ENCODE peak calls at places on chromosome 20, in seven cellular contexts. Z, L, S, C, M, X and V are unnamed samples.

GRCh38 chr20:23995905-23996666 is 7.5 kb upstream of the GGTLC1 start:
- DNase-seq in X (peak; percentile 3), L (peak; percentile 30), Z (peak; percentile 24), S (peak; percentile 31), C (no peak), M (peak; percentile 60), V (peak; percentile 12)

GRCh38 chr20:31740208-31740607 is 1.1 kb downstream of the TPX2 start:
- DNase-seq in L (no peak), M (no peak), S (peak; percentile 14), X (no peak), C (no peak), Z (peak; percentile 80), V (peak; percentile 84)

GRCh38 chr20:48180637-48181036 is 395.4 kb upstream of the SULF2 start:
- DNase-seq in S (no peak), X (no peak), C (no peak), M (no peak), Z (peak; percentile 27), L (no peak), V (peak; percentile 8)

GRCh38 chr20:44212792-44213191 is 2.2 kb upstream of the OSER1 start:
- DNase-seq in L (no peak), S (no peak), Z (peak; percentile 28), M (no peak), X (no peak), C (no peak), V (no peak)

GRCh38 chr20:17766226-17766625 is 66.5 kb downstream of the BANF2 start:
- DNase-seq in S (no peak), Z (no peak), X (no peak), L (no peak), C (no peak), M (no peak), V (no peak)

GRCh38 chr20:54058420-54059139 is 11.8 kb downstream of the BCAS1 start:
- DNase-seq in M (no peak), C (no peak), S (peak; percentile 52), Z (no peak), L (no peak), X (no peak), V (no peak)

GRCh38 chr20:64035066-64035932 is 683 bp upstream of the C20orf204 start:
- DNase-seq in S (no peak), X (no peak), M (no peak), Z (no peak), L (no peak), C (no peak), V (no peak)

GRCh38 chr20:6767536-6768227 is at the start of gene BMP2:
- DNase-seq in M (peak; percentile 21), Z (peak; percentile 50), L (peak; percentile 68), C (peak; percentile 44), X (no peak), S (peak; percentile 84), V (peak; percentile 74)

GRCh38 chr20:23265226-23265625 is 85.4 kb upstream of the NXT1 start:
- DNase-seq in S (no peak), X (no peak), C (no peak), M (no peak), Z (peak; percentile 41), L (no peak), V (no peak)

GRCh38 chr20:7879883-7880282 is 60.4 kb downstream of the HAO1 start:
- DNase-seq in Z (peak; percentile 43), L (no peak), C (no peak), S (no peak), X (no peak), M (no peak), V (peak; percentile 84)

GRCh38 chr20:57388953-57389694 is 2.1 kb upstream of the RBM38 start:
- DNase-seq in M (peak; percentile 56), X (no peak), Z (peak; percentile 15), C (peak; percentile 80), L (peak; percentile 52), S (peak; percentile 80), V (peak; percentile 58)

GRCh38 chr20:327041-327945 is 1.9 kb downstream of the SOX12 start:
- DNase-seq in L (peak; percentile 98), M (peak; percentile 65), C (peak; percentile 98), S (peak; percentile 97), X (peak; percentile 94), Z (peak; percentile 92), V (peak; percentile 94)

GRCh38 chr20:12414446-12415274 is 497.0 kb downstream of the BTBD3 start:
- DNase-seq in M (peak; percentile 18), X (no peak), S (peak; percentile 68), L (no peak), Z (no peak), C (no peak), V (no peak)

GRCh38 chr20:25987073-25987927 is 290.6 kb upstream of the ZNF337 start:
- DNase-seq in S (peak; percentile 49), M (peak; percentile 53), C (peak; percentile 84), L (no peak), X (no peak), Z (peak; percentile 10), V (no peak)

GRCh38 chr20:34980543-34981213 is 25.0 kb downstream of the MYH7B start:
- DNase-seq in X (no peak), L (no peak), M (no peak), Z (peak; percentile 22), C (peak; percentile 68), S (peak; percentile 32), V (peak; percentile 20)

GRCh38 chr20:22827916-22828315 is 207.2 kb upstream of the SSTR4 start:
- DNase-seq in Z (no peak), M (peak; percentile 94), S (no peak), C (no peak), L (no peak), X (no peak), V (no peak)

GRCh38 chr20:32138921-32139320 is 29.4 kb downstream of the TM9SF4 start:
- DNase-seq in Z (no peak), S (no peak), C (no peak), L (no peak), M (no peak), X (no peak), V (no peak)

GRCh38 chr20:9955646-9956045 is 79.1 kb upstream of the ANKEF1 start:
- DNase-seq in X (no peak), C (no peak), Z (no peak), L (no peak), S (no peak), M (no peak), V (no peak)

DNA sequence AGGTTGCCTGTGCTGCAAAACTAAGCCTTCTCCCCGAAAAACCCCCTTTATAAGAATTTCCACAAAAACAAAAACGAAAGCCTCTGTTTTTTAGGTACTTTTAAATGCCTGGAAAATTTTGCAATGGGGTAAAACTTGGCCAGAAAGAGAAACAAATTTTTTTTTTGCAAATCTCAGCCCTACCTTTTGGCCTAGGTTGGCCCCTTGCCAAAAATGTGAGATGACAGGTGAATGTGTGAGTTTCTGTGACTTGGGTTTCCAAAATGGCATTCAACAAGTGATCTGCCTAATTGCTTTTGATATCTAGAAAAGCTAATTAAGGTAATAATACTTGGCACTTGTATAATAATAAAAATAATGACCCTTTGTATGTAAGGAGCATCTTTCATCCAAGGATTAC is 48.4 kb downstream of the MAFB start:
- DNase-seq in Z (no peak), M (no peak), L (no peak), C (no peak), X (no peak), S (no peak), V (no peak)
- H3K4ac ChIP-seq in Z (no peak overlapping the region), M (no peak overlapping the region), L (no peak overlapping the region), C (no peak overlapping the region), X (no peak overlapping the region), S (no peak overlapping the region), V (no peak overlapping the region)

GRCh38 chr20:52614036-52614863 is 357.9 kb upstream of the TSHZ2 start:
- DNase-seq in Z (no peak), C (no peak), X (no peak), L (no peak), M (no peak), S (no peak), V (no peak)

DNA sequence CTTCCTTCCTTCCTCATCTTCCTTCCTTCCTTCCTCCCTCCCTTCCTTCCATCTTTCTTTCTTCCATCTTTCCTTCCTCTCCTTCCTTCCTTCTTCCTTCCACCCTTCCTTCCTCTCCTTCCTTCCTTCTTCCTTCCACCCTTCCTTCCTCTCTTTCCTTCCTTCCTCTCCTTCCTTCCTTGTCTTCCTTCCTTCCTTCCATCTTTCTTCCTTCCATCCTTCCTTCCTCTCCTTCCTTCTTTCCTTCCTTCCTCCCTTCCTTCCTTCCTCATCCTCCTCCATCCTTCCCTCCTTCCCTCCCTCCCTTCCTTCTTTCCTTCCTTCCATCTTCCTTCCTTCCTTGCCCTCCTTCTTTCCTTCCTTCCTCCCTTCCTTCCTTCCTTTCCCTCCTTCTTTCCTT is 361.4 kb upstream of the TSHZ2 start:
- DNase-seq in L (no peak), Z (no peak), M (no peak), C (no peak), X (no peak), S (no peak), V (no peak)
- H2BK5ac ChIP-seq in L (no peak overlapping the region), Z (no peak overlapping the region), M (no peak overlapping the region), C (no peak overlapping the region), X (no peak overlapping the region), S (no peak overlapping the region), V (no peak overlapping the region)

GRCh38 chr20:40893610-40894242 is 134.9 kb upstream of the TOP1 start:
- DNase-seq in Z (no peak), L (no peak), C (no peak), X (no peak), M (no peak), S (no peak), V (no peak)
- H3K4ac ChIP-seq in Z (no peak overlapping the region), L (no peak overlapping the region), C (no peak overlapping the region), X (no peak overlapping the region), M (no peak overlapping the region), S (no peak overlapping the region), V (no peak overlapping the region)

GRCh38 chr20:21104466-21104761 is 1.7 kb downstream of the LINC00237 start:
- DNase-seq in M (no peak), L (no peak), S (peak; percentile 41), Z (no peak), X (no peak), C (peak; percentile 62), V (no peak)
- H2BK5ac ChIP-seq in M (no peak overlapping the region), L (no peak overlapping the region), S (no peak overlapping the region), Z (no peak overlapping the region), X (no peak overlapping the region), C (no peak overlapping the region), V (no peak overlapping the region)

GRCh38 chr20:2418388-2418787 is 37.7 kb downstream of the TGM6 start:
- DNase-seq in Z (no peak), M (no peak), C (no peak), S (no peak), L (no peak), X (no peak), V (no peak)

GRCh38 chr20:2417142-2417541 is 36.4 kb downstream of the TGM6 start:
- DNase-seq in Z (no peak), X (no peak), L (no peak), C (no peak), M (no peak), S (no peak), V (no peak)

GRCh38 chr20:2421247-2421646 is 40.5 kb downstream of the TGM6 start:
- DNase-seq in L (no peak), X (no peak), M (no peak), S (no peak), Z (no peak), C (no peak), V (no peak)

GRCh38 chr20:2420510-2420909 is 39.8 kb downstream of the TGM6 start:
- DNase-seq in X (no peak), L (no peak), C (no peak), Z (no peak), S (no peak), M (no peak), V (no peak)
- H3K4ac ChIP-seq in X (no peak overlapping the region), L (no peak overlapping the region), C (no peak overlapping the region), Z (no peak overlapping the region), S (no peak overlapping the region), M (no peak overlapping the region), V (no peak overlapping the region)